ENCODE peak calls at places on chromosomes 4 and X, in four cellular contexts. H is GM23338, F is HCT116, X is SK-N-SH. M is an unnamed sample.

GRCh38 chr4:181289203-181289602 is 954.0 kb upstream of the TENM3 start:
- DNase-seq in H (no peak), X (no peak), F (no peak), M (no peak)

GRCh38 chr4:142559986-142560385 is 286.1 kb downstream of the INPP4B start:
- DNase-seq in X (no peak), H (no peak), F (no peak), M (no peak)

GRCh38 chr4:86441175-86441960 is 81.5 kb upstream of the MAPK10 start:
- DNase-seq in H (peak), F (no peak), X (peak), M (peak)

GRCh38 chrX:75892749-75893148 is 107.7 kb upstream of the MAGEE2 start:
- DNase-seq in H (no peak), F (no peak), X (no peak), M (no peak)

GRCh38 chr4:4670869-4671268 is 129.0 kb upstream of the STX18 start:
- DNase-seq in X (no peak), H (no peak), F (no peak), M (no peak)

GRCh38 chrX:119093991-119094741 is 21.4 kb downstream of the CT47C1 start:
- DNase-seq in F (no peak), X (no peak), H (no peak), M (peak)

GRCh38 chr4:39786838-39787237 is 88.9 kb downstream of the UBE2K start:
- DNase-seq in X (no peak), F (no peak), H (no peak), M (no peak)

GRCh38 chr4:158664806-158665205 is 6.9 kb downstream of the C4orf46 start:
- DNase-seq in H (no peak), F (no peak), X (no peak), M (no peak)

GRCh38 chrX:123291623-123292022 is 107.5 kb downstream of the GRIA3 start:
- DNase-seq in H (no peak), F (no peak), X (peak), M (no peak)

GRCh38 chrX:154332561-154332960 is 37.0 kb downstream of the TKTL1 start:
- DNase-seq in H (no peak), F (no peak), X (no peak), M (no peak)

GRCh38 chr4:169540774-169541173 is 71.6 kb downstream of the NEK1 start:
- DNase-seq in X (no peak), H (no peak), F (no peak), M (no peak)

GRCh38 chr4:139014391-139015268 is 951 bp upstream of the NOCT start:
- DNase-seq in X (peak), H (peak), F (peak), M (peak)

GRCh38 chrX:74431807-74432206 is 10.5 kb downstream of the SLC16A2 start:
- DNase-seq in F (no peak), H (peak), X (no peak), M (no peak)

GRCh38 chr4:141328550-141329173 is 108.0 kb downstream of the ZNF330 start:
- DNase-seq in X (no peak), H (no peak), F (no peak), M (peak)

GRCh38 chr4:152243890-152244595 is 291.8 kb downstream of the FBXW7 start:
- DNase-seq in X (no peak), F (no peak), H (no peak), M (no peak)

GRCh38 chrX:3262906-3263305 is 83.5 kb downstream of the MXRA5 start:
- DNase-seq in H (no peak), F (peak), X (no peak), M (peak)

GRCh38 chrX:3268804-3269203 is 77.6 kb downstream of the MXRA5 start:
- DNase-seq in H (no peak), F (no peak), X (no peak), M (peak)

DNA sequence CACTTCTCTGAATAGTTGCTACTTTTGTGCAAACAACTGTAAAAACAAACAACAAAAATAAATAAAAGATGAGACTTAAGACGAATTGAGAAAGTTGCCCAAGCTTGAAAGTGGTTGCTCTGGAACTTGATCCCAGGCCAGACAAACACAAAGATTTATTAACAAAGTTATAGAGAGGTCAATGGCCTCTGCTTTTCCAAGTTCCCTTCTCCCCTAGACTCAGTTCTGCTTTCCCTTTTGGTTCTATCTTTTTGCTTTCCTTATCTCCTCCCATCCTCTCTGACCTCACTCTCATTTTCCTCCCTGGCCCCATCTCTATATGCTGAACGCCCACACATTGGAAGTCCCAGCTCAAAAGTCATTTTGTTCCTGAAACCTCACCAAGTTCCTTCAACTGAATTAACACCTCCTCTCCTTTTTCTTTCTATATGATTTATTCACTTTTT is 82.7 kb downstream of the MXRA5 start:
- DNase-seq in F (no peak), H (no peak), X (no peak), M (no peak)
- TF ChIP-seq EZH2phosphoT487 in F (no peak), H (no peak), X (no peak), M (no peak)

GRCh38 chr4:129362685-129363274 is 266.8 kb downstream of the C4orf33 start:
- DNase-seq in X (peak), H (peak), F (peak), M (peak)
- TF ChIP-seq EZH2phosphoT487 in X (no peak), H (no peak), F (no peak), M (no peak)

GRCh38 chrX:49286136-49286535 is 16.5 kb downstream of the PPP1R3F start:
- DNase-seq in H (no peak), X (no peak), F (no peak), M (no peak)
- TF ChIP-seq EZH2phosphoT487 in H (no peak), X (no peak), F (no peak), M (no peak)

DNA sequence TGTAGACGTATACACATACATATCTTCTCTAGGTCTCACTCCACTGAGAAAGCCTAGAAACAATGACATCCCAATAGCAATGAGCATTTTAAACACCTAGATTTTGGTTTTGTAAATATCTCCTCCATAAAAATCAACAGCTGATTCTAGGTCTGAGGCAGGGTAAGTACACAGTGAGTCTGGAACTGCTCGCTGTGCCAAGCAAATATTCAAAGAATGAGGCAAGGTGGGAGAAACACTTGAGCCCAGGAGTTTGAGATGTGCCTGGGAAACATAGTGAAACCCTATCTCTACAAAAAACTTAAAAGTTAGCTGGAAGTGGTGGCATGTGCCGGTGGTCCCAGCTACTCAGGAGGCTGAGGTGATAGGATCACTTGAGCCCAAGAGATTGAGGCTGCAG is 22.2 kb downstream of the ABCG2 start:
- DNase-seq in X (no peak), H (no peak), F (no peak), M (no peak)
- TF ChIP-seq EZH2phosphoT487 in X (no peak), H (no peak), F (no peak), M (no peak)

DNA sequence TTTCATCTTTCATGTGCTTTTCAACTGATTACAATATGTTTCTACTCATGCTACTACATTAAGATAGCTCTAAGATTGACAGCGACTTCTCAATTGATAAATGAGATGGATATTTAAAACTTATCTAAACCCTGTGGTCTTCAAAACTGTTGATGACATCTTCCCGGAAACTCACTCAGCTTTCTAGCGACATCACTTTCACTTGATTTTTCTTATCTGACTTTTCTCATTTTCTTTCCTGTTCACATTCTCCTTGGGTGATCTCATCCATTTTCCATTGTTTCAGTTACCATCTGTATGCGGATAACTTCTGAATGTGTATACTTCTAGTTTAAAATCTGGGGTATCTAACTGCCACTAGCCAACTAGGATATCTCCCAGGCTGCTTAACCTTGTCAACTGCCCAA is 3.1 kb downstream of the POLR2B start:
- DNase-seq in F (no peak), H (no peak), X (no peak), M (peak)
- TF ChIP-seq EZH2phosphoT487 in F (no peak), H (no peak), X (no peak), M (no peak)

M was measured in PC-3.